ENCODE peak calls at places on chromosomes 11 and 22, in four cellular contexts. One of them, this sample, is unnamed.

GRCh38 chr22:41664951-41665350 is 23.7 kb downstream of the SNU13 start:
- DNase-seq in K562: no peak
- DNase-seq in HepG2: no peak
- DNase-seq in GM12878: no peak
- DNase-seq in this sample: no peak

GRCh38 chr11:79436911-79437273 is 3.9 kb downstream of the TENM4 start:
- DNase-seq in K562: no peak
- DNase-seq in HepG2: no peak
- DNase-seq in GM12878: no peak
- DNase-seq in this sample: no peak

GRCh38 chr11:42631223-42631843 is 680.5 kb upstream of the API5 start:
- DNase-seq in K562: no peak
- DNase-seq in HepG2: peak
- DNase-seq in GM12878: no peak
- DNase-seq in this sample: no peak

GRCh38 chr22:22810018-22810427 is 77.6 kb upstream of the IGLL5 start:
- DNase-seq in K562: peak
- DNase-seq in HepG2: peak
- DNase-seq in GM12878: no peak
- DNase-seq in this sample: no peak

GRCh38 chr11:7671807-7672206 is 1.5 kb downstream of the CYB5R2 start:
- DNase-seq in K562: no peak
- DNase-seq in HepG2: no peak
- DNase-seq in GM12878: peak
- DNase-seq in this sample: no peak

GRCh38 chr11:62918531-62918930 is 2.6 kb downstream of the CHRM1 start:
- DNase-seq in K562: no peak
- DNase-seq in HepG2: no peak
- DNase-seq in GM12878: no peak
- DNase-seq in this sample: no peak

GRCh38 chr22:23500508-23501208 is 79.4 kb downstream of the IGLL1 start:
- DNase-seq in K562: no peak
- DNase-seq in HepG2: no peak
- DNase-seq in GM12878: no peak
- DNase-seq in this sample: no peak

GRCh38 chr11:64357446-64357845 is 1.5 kb upstream of the RPS6KA4 start:
- DNase-seq in K562: no peak
- DNase-seq in HepG2: no peak
- DNase-seq in GM12878: no peak
- DNase-seq in this sample: no peak

GRCh38 chr11:11374358-11375148 is 21.5 kb upstream of the CSNK2A3 start:
- DNase-seq in K562: no peak
- DNase-seq in HepG2: no peak
- DNase-seq in GM12878: peak
- DNase-seq in this sample: no peak

DNA sequence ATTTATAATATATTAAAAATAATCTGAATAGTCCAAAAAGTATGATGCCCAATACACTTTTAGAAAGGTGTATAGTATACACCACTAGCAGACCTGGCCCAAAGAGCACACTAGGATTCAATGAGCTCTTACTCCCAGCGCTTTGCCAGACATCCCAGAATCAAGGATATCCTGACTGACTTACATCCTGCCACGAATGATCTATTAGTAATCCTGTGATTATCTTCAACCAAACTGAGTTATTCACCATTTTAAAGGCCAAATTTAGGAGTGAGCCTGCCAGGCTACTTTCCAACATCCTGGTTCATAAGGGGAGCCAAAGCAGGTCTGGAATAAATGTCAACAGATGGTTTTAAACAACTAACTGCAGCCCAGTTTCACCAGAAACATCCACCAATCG is 60.8 kb upstream of the FAM181B start:
- DNase-seq in K562: no peak
- DNase-seq in HepG2: no peak
- DNase-seq in GM12878: no peak
- DNase-seq in this sample: no peak
- H2AFZ ChIP-seq in K562: no peak
- H2AFZ ChIP-seq in HepG2: no peak
- H2AFZ ChIP-seq in GM12878: no peak
- H2AFZ ChIP-seq in this sample: no peak

DNA sequence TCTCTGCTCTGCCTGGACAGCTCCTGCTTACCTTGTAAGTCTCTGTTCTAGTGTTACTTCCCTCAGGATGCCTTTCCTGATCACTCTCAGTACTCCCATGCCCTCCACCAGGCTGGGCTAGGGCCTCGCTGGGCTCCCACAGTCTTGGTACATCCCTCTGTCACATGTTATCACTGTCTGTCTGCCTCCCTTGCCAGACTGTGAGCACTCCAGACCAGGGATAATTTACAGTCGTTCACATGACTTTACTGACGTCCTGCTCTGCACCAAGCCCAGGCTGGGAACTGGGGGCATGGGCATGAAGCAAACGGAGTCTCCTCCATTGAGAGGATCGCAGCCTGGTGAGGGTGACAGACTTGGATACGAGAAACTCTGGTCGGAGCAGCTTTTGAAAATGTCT is 12.4 kb downstream of the USP35 start:
- DNase-seq in K562: no peak
- DNase-seq in HepG2: no peak
- DNase-seq in GM12878: no peak
- DNase-seq in this sample: no peak
- TF ChIP-seq HDAC2 in K562: no peak
- TF ChIP-seq HDAC2 in HepG2: no peak
- TF ChIP-seq HDAC2 in GM12878: no peak
- TF ChIP-seq HDAC2 in this sample: no peak

GRCh38 chr22:24584871-24585411 is 7.9 kb downstream of the LRRC75B start:
- DNase-seq in K562: no peak
- DNase-seq in HepG2: no peak
- DNase-seq in GM12878: no peak
- DNase-seq in this sample: peak
- H2AFZ ChIP-seq in K562: no peak
- H2AFZ ChIP-seq in HepG2: no peak
- H2AFZ ChIP-seq in GM12878: no peak
- H2AFZ ChIP-seq in this sample: no peak

GRCh38 chr11:1199689-1200610 is 22.9 kb upstream of the MUC5B start:
- DNase-seq in K562: no peak
- DNase-seq in HepG2: no peak
- DNase-seq in GM12878: no peak
- DNase-seq in this sample: no peak
- TF ChIP-seq HDAC2 in K562: no peak
- TF ChIP-seq HDAC2 in HepG2: no peak
- TF ChIP-seq HDAC2 in GM12878: no peak
- TF ChIP-seq HDAC2 in this sample: no peak

GRCh38 chr11:33899383-33900037 is 7.6 kb upstream of the LMO2 start:
- DNase-seq in K562: peak
- DNase-seq in HepG2: no peak
- DNase-seq in GM12878: no peak
- DNase-seq in this sample: no peak
- H2AFZ ChIP-seq in K562: peak
- H2AFZ ChIP-seq in HepG2: no peak
- H2AFZ ChIP-seq in GM12878: no peak
- H2AFZ ChIP-seq in this sample: no peak

DNA sequence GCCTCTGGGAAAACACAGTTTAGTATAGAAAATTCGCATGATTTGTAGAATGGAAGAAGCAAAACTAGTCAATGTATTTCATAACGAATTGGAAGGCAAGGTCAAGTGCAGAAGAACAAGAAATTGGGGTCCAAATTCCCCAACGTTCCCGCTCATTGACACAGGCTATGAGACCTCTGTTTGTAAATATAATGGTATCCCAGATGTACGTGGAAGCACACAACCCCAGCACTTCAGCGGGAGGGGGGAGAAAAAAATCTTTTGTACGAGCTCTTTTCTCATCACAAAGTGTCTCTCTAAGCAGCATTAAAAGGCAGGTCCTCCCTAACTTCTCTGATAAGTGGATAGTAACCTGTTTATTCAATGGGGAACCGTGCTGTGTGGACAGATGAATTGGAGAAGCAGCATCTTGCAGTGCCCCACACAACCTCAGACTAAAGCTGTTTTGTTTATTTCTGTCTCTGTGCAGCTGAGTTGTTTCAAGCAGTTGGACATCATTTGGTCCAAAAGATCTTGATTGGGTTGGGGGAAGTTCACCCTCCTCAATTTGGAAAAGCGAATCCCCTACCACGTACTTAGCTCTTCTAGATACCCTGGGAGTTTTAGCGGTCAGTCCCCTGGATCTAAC is 1.1 kb upstream of the GAB2 start:
- DNase-seq in K562: no peak
- DNase-seq in HepG2: no peak
- DNase-seq in GM12878: no peak
- DNase-seq in this sample: no peak
- TF ChIP-seq HDAC2 in K562: no peak
- TF ChIP-seq HDAC2 in HepG2: no peak
- TF ChIP-seq HDAC2 in GM12878: no peak
- TF ChIP-seq HDAC2 in this sample: no peak

DNA sequence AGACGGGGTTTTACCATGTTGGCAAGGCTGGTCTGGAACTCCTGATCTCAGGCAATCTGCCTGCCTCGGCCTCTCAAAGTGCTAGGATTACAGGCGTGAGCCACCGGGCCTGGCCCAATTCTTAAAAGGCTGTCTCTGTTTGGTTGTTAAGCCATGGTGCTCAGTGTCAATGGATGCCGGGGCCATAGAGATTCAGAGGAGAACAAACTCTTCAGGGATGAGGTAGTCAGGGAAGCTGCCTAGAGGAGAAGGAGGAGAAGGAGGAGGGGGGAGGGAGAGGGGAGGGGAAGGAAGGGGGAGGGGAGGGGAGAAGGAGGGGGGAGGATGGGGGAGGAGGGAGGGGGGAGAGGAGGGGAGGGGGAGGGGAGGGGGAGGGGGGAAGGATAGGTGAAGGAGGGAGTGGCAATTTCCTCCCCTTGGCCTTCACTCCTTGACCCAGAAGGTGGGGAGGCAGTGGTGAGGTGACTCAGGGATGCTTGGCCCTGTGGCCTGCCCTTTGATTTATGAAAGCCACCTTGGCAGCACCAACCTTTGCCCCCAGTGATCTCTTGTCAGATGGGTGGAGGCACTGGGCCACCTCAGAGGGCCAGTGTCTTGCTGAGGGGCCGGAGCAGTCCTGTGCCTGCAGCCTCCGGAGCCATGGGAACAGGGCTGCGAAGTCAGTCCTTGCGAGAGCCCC is at the start of gene C11orf86:
- DNase-seq in K562: no peak
- DNase-seq in HepG2: no peak
- DNase-seq in GM12878: no peak
- DNase-seq in this sample: peak
- H2AFZ ChIP-seq in K562: no peak
- H2AFZ ChIP-seq in HepG2: no peak
- H2AFZ ChIP-seq in GM12878: no peak
- H2AFZ ChIP-seq in this sample: no peak